ENCODE peak calls at places on chromosomes 2 and 18, in four cellular contexts. Y, B, H and F are unnamed samples.

GRCh38 chr2:26068602-26069298 is 34.9 kb downstream of the RAB10 start:
- DNase-seq in Y (peak), B (peak), H (peak), F (peak)

GRCh38 chr2:51103205-51103604 is 71.3 kb upstream of the NRXN1 start:
- DNase-seq in Y (no peak), B (no peak), H (no peak), F (no peak)

GRCh38 chr18:77067315-77068061 is 65.1 kb downstream of the MBP start:
- DNase-seq in Y (peak), B (peak), H (no peak), F (no peak)

GRCh38 chr2:9052821-9053533 is 49.5 kb upstream of the MBOAT2 start:
- DNase-seq in Y (no peak), B (no peak), H (no peak), F (no peak)

GRCh38 chr2:188607501-188607900 is 315.8 kb downstream of the GULP1 start:
- DNase-seq in Y (no peak), B (no peak), H (no peak), F (peak)

GRCh38 chr2:182668671-182669070 is 47.4 kb upstream of the DNAJC10 start:
- DNase-seq in Y (no peak), B (no peak), H (no peak), F (peak)

GRCh38 chr2:227454323-227454860 is 17.6 kb upstream of the AGFG1 start:
- DNase-seq in Y (no peak), B (no peak), H (no peak), F (no peak)

GRCh38 chr2:132815522-132815921 is 145.5 kb upstream of the LYPD1 start:
- DNase-seq in Y (no peak), B (no peak), H (no peak), F (no peak)

GRCh38 chr18:79404567-79404910 is 8.8 kb downstream of the NFATC1 start:
- DNase-seq in Y (no peak), B (no peak), H (no peak), F (no peak)